ENCODE peak calls at places on chromosomes 3 and 15, in six cellular contexts. J, K, D, B, I and T are unnamed samples.

GRCh38 chr3:64267774-64268604 is 42.7 kb upstream of the PRICKLE2 start:
- DNase-seq in J (no peak), K (peak; percentile 76), D (peak; percentile 87), B (no peak), I (no peak), T (no peak)

GRCh38 chr15:26126070-26126469 is 262.9 kb upstream of the ATP10A start:
- DNase-seq in J (no peak), K (no peak), D (no peak), B (no peak), I (no peak), T (no peak)

GRCh38 chr15:99729920-99730319 is 3.3 kb downstream of the LYSMD4 start:
- DNase-seq in J (no peak), K (peak; percentile 59), D (no peak), B (no peak), I (peak; percentile 52), T (no peak)

GRCh38 chr3:154018100-154018696 is 103.0 kb upstream of the ARHGEF26 start:
- DNase-seq in J (no peak), K (no peak), D (no peak), B (peak; percentile 33), I (peak; percentile 22), T (peak; percentile 8)

GRCh38 chr3:80682235-80682634 is 914.4 kb upstream of the ROBO1 start:
- DNase-seq in J (no peak), K (no peak), D (no peak), B (no peak), I (no peak), T (no peak)

GRCh38 chr3:45793482-45794176 is 2.7 kb downstream of the SLC6A20 start:
- DNase-seq in J (no peak), K (no peak), D (peak; percentile 19), B (no peak), I (no peak), T (no peak)

GRCh38 chr3:155745795-155746550 is 1.1 kb upstream of the PLCH1 start:
- DNase-seq in J (no peak), K (no peak), D (no peak), B (peak; percentile 37), I (peak; percentile 58), T (no peak)

GRCh38 chr3:186653984-186654383 is 11.8 kb upstream of the HRG start:
- DNase-seq in J (no peak), K (no peak), D (no peak), B (peak; percentile 60), I (peak; percentile 32), T (no peak)

GRCh38 chr3:53890726-53891499 is 746 bp downstream of the SELENOK start:
- DNase-seq in J (no peak), K (no peak), D (peak; percentile 72), B (peak; percentile 44), I (peak; percentile 47), T (peak; percentile 47)

GRCh38 chr15:36658321-36658720 is 78.9 kb downstream of the CDIN1 start:
- DNase-seq in J (no peak), K (no peak), D (no peak), B (no peak), I (no peak), T (no peak)

GRCh38 chr3:66609660-66610547 is 109.1 kb upstream of the LRIG1 start:
- DNase-seq in J (peak; percentile 80), K (no peak), D (no peak), B (no peak), I (peak; percentile 10), T (no peak)

GRCh38 chr3:13289771-13290285 is 130.3 kb downstream of the NUP210 start:
- DNase-seq in J (no peak), K (no peak), D (no peak), B (no peak), I (no peak), T (no peak)

GRCh38 chr3:185254799-185255198 is 950 bp upstream of the EHHADH start:
- DNase-seq in J (no peak), K (no peak), D (no peak), B (no peak), I (no peak), T (no peak)

GRCh38 chr3:108100906-108101305 is 10.1 kb upstream of the CD47 start:
- DNase-seq in J (no peak), K (no peak), D (no peak), B (no peak), I (no peak), T (peak; percentile 64)

GRCh38 chr3:14522129-14522691 is 17.9 kb downstream of the GRIP2 start:
- DNase-seq in J (no peak), K (peak; percentile 87), D (no peak), B (no peak), I (no peak), T (no peak)

GRCh38 chr3:116809218-116809617 is 99.6 kb downstream of the TUSC7 start:
- DNase-seq in J (no peak), K (no peak), D (no peak), B (no peak), I (no peak), T (no peak)

GRCh38 chr3:1616715-1617114 is 482.0 kb upstream of the CNTN4 start:
- DNase-seq in J (no peak), K (no peak), D (no peak), B (no peak), I (no peak), T (no peak)

GRCh38 chr3:40524222-40524570 is 564 bp upstream of the ZNF621 start:
- DNase-seq in J (no peak), K (no peak), D (no peak), B (no peak), I (no peak), T (no peak)

GRCh38 chr3:87236093-87236492 is 9.0 kb downstream of the CHMP2B start:
- DNase-seq in J (no peak), K (no peak), D (no peak), B (no peak), I (no peak), T (no peak)

GRCh38 chr3:23971684-23972083 is 26.6 kb downstream of the NR1D2 start:
- DNase-seq in J (no peak), K (no peak), D (no peak), B (no peak), I (no peak), T (no peak)

GRCh38 chr3:50542177-50543034 is 25.1 kb downstream of the C3orf18 start:
- DNase-seq in J (no peak), K (peak; percentile 64), D (no peak), B (peak; percentile 40), I (peak; percentile 89), T (peak; percentile 84)

GRCh38 chr3:81983382-81983781 is 221.9 kb upstream of the GBE1 start:
- DNase-seq in J (no peak), K (no peak), D (no peak), B (no peak), I (no peak), T (no peak)

GRCh38 chr3:182212479-182213076 is 500.9 kb downstream of the SOX2 start:
- DNase-seq in J (peak; percentile 4), K (no peak), D (no peak), B (peak; percentile 96), I (peak; percentile 6), T (no peak)

GRCh38 chr3:12193485-12194165 is 34.9 kb upstream of the TIMP4 start:
- DNase-seq in J (peak; percentile 97), K (no peak), D (no peak), B (peak; percentile 52), I (no peak), T (peak; percentile 58)

DNA sequence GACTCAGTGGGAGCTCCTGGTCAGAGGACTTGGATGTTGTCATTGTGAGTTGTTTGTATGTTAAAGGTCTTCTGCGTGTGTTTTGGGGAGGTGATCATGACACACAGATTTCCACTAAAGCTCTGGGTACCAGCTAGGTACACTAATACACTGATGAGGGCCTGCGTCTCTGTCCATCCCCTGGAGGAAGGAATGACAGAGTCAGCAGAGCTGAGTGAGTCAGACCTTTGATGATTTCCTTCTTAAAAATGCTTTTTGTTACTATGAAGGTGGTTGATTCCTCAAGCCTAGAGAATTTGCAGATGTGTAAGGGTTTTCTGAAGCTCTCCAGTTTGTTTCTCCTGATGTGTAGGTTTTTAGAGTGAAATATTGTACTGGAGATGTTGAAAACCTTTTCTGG is 424.1 kb upstream of the TPM1 start:
- DNase-seq in J (peak; percentile 47), K (no peak), D (no peak), B (no peak), I (no peak), T (no peak)
- TF ChIP-seq CTCF in J (peak; percentile 68), K (no peak), D (no peak), B (no peak), I (peak; percentile 61), T (no peak)

GRCh38 chr3:55166577-55167555 is 239.0 kb upstream of the LRTM1 start:
- DNase-seq in J (no peak), K (no peak), D (no peak), B (no peak), I (no peak), T (no peak)

GRCh38 chr3:55172913-55173312 is 245.1 kb upstream of the LRTM1 start:
- DNase-seq in J (no peak), K (no peak), D (no peak), B (no peak), I (no peak), T (no peak)

GRCh38 chr3:55167586-55168317 is 239.9 kb upstream of the LRTM1 start:
- DNase-seq in J (no peak), K (no peak), D (no peak), B (no peak), I (no peak), T (no peak)

GRCh38 chr3:55169161-55169560 is 241.3 kb upstream of the LRTM1 start:
- DNase-seq in J (no peak), K (no peak), D (no peak), B (no peak), I (no peak), T (no peak)

DNA sequence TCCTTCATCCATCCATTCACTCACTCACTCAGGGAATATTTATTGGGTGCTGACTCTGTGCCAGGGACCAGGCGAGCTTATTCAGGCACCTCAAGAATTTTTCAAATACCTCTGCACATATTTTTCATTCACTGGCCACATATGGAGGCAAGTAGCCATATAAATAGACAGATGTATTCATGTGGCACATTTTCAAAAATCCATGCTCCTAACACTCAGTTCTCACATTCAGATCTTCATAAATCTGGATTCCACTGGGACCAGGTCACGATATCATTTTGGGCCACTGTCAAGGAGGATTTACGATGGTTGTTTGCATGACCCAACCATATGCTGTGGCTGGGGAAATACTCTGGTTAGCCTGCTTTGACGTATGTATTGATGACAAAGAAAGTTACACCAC is 241.8 kb upstream of the LRTM1 start:
- DNase-seq in J (peak; percentile 100), K (no peak), D (no peak), B (no peak), I (no peak), T (no peak)
- TF ChIP-seq CTCF in J (no peak), K (no peak), D (no peak), B (no peak), I (no peak), T (no peak)

DNA sequence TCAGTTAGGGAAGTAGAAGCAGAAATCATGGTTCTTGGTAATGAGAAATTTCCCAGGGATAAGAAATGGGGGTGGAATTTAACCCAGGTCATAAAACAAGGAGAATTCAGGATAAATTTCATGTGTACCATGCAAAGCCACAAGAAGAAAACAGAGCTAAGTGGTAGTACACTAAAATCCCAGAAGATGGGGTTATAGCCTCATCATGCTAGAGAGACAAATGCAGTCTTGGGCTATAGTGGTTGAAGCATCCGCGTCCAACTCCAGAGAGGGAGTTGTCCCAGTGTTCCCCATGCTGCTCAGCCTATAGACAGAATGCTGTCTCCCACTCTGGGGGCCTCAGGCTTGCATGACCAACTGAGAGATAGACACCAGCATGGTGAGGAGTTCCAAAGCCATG is 36.2 kb upstream of the CLRN1 start:
- DNase-seq in J (no peak), K (no peak), D (no peak), B (no peak), I (peak; percentile 8), T (no peak)
- TF ChIP-seq CTCF in J (peak; percentile 42), K (peak; percentile 16), D (no peak), B (peak; percentile 26), I (peak; percentile 56), T (no peak)

GRCh38 chr3:150237490-150237889 is 170.6 kb upstream of the TSC22D2 start:
- DNase-seq in J (no peak), K (no peak), D (no peak), B (no peak), I (no peak), T (no peak)
- TF ChIP-seq CTCF in J (no peak), K (no peak), D (no peak), B (no peak), I (no peak), T (no peak)